ENCODE peak calls at places on chromosomes 5 and 9, in seven cellular contexts. R is H1, T is HCT116, D is K562, V is SK-N-SH, O is GM12878, Y is HepG2. P is an unnamed sample.

GRCh38 chr9:21933865-21934264 is 60.3 kb downstream of the CDKN2A start:
- DNase-seq in R (no peak), T (no peak), D (no peak), V (no peak), O (no peak), Y (no peak), P (no peak)

GRCh38 chr5:116600876-116601275 is 26.3 kb upstream of the SEMA6A start:
- DNase-seq in R (no peak), T (no peak), D (no peak), V (no peak), O (no peak), Y (no peak), P (no peak)

GRCh38 chr5:170503970-170504525 is at the start of gene KCNIP1:
- DNase-seq in R (no peak), T (no peak), D (no peak), V (peak), O (no peak), Y (no peak), P (no peak)

GRCh38 chr5:149046196-149046829 is 16.5 kb downstream of the SH3TC2 start:
- DNase-seq in R (no peak), T (no peak), D (peak), V (no peak), O (no peak), Y (no peak), P (no peak)

GRCh38 chr5:117084052-117084451 is 509.4 kb upstream of the SEMA6A start:
- DNase-seq in R (no peak), T (no peak), D (no peak), V (no peak), O (no peak), Y (no peak), P (no peak)

GRCh38 chr5:62689599-62690368 is 111.2 kb downstream of the LRRC70 start:
- DNase-seq in R (no peak), T (no peak), D (no peak), V (no peak), O (no peak), Y (no peak), P (no peak)

GRCh38 chr9:78860806-78861475 is 564.0 kb downstream of the PSAT1 start:
- DNase-seq in R (no peak), T (no peak), D (no peak), V (no peak), O (no peak), Y (no peak), P (no peak)

GRCh38 chr5:39476466-39477215 is 51.9 kb upstream of the DAB2 start:
- DNase-seq in R (no peak), T (no peak), D (no peak), V (no peak), O (no peak), Y (no peak), P (no peak)

GRCh38 chr9:135531096-135531495 is 9.9 kb downstream of the LCN1 start:
- DNase-seq in R (no peak), T (no peak), D (no peak), V (no peak), O (no peak), Y (no peak), P (no peak)

GRCh38 chr5:27434335-27434734 is 395.9 kb upstream of the CDH9 start:
- DNase-seq in R (no peak), T (no peak), D (no peak), V (no peak), O (no peak), Y (no peak), P (peak)

GRCh38 chr5:27437594-27438200 is 399.3 kb upstream of the CDH9 start:
- DNase-seq in R (no peak), T (no peak), D (no peak), V (no peak), O (no peak), Y (no peak), P (no peak)
- TF ChIP-seq JUND in R (no peak), T (no peak), D (no peak), V (no peak), O (no peak), Y (no peak), P (no peak)

GRCh38 chr5:175870820-175871447 is 444 bp upstream of the CPLX2 start:
- DNase-seq in R (no peak), T (no peak), D (no peak), V (peak), O (no peak), Y (no peak), P (no peak)

GRCh38 chr5:175868348-175868723 is 3.0 kb upstream of the CPLX2 start:
- DNase-seq in R (no peak), T (no peak), D (no peak), V (no peak), O (no peak), Y (no peak), P (peak)

GRCh38 chr5:175868996-175869638 is 2.3 kb upstream of the CPLX2 start:
- DNase-seq in R (no peak), T (no peak), D (no peak), V (no peak), O (no peak), Y (no peak), P (no peak)

GRCh38 chr5:175866377-175866907 is 4.9 kb upstream of the CPLX2 start:
- DNase-seq in R (no peak), T (no peak), D (no peak), V (no peak), O (no peak), Y (peak), P (no peak)

DNA sequence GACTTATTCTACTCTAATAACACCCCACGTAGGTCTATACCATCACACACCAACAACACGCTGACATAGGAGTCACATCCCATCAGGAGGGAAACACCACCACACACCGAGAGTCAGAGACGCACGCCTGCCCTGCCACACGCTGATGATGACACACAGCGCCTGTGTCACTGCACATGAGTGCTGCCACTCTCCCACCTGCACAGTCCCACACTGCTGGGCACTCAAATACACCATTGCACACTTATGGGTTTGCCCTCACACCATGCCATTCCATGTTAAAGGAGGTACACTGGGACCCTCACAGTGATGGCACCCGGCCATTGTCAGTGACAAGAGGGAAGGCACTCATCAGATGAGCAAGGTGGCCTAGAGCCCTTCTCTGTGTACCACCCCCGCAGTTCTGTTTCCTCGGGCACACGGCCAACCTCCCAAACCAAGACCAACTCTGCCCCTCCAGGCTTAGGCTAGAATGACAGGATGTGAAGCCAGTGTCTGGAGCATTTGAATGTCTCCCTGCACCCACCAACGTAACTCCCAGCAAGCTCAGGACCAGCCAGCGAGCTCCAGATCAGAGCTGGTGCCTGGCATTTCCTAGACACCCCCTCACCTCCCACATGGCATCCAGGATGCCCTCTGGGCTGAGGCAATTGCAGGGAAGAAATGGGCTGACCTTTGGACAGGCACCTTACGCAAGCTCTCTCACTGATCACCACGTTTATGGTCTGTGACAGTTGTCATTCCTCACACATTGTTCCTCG is 3.6 kb upstream of the CPLX2 start:
- DNase-seq in R (no peak), T (peak), D (peak), V (peak), O (no peak), Y (peak), P (peak)
- TF ChIP-seq JUND in R (no peak), T (no peak), D (no peak), V (no peak), O (no peak), Y (no peak), P (no peak)

GRCh38 chr9:95089916-95090791 is 227.4 kb downstream of the FANCC start:
- DNase-seq in R (no peak), T (no peak), D (peak), V (peak), O (no peak), Y (no peak), P (peak)

GRCh38 chr9:95086564-95086955 is 230.9 kb downstream of the FANCC start:
- DNase-seq in R (no peak), T (no peak), D (no peak), V (no peak), O (no peak), Y (no peak), P (no peak)

GRCh38 chr9:95087659-95088242 is 229.8 kb downstream of the FANCC start:
- DNase-seq in R (no peak), T (no peak), D (peak), V (no peak), O (no peak), Y (no peak), P (no peak)

GRCh38 chr9:95089257-95089873 is 228.1 kb downstream of the FANCC start:
- DNase-seq in R (no peak), T (no peak), D (no peak), V (no peak), O (no peak), Y (no peak), P (no peak)

DNA sequence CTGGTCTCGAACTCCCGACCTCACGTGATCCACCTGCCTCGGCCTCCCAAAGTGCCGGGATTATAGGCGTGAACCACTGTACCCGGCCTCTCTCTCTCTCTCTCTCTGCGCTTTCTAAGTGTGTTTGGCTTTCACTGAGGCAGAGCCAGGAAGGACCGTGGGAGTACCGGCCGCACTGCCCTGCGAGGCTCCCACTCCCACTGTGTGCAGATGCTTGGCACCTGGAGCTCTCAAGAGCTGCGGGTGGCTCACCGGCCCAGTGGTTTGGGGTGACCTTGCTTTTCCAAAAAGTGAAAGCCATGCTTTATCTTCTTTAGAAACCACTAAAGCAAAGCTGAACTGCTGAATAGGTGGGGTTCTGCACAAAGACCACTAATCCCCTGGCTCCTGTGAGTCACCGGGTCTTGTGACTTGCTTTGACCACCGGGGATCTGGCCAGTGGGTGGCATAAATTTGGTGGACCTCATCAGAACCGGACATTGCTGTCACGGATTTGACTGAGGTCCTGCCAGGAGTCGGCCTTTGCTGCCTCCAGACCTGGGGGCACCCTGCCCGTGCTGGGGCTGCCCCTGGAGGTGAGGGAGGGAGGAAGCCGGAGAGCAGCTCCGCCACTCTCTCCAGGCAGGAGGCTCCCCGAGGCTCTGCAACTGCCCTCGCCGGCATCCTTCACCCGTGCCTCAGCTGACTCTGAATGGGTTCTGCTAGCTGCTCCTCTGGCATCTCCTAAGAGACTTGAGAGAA is 228.9 kb downstream of the FANCC start:
- DNase-seq in R (no peak), T (no peak), D (no peak), V (no peak), O (no peak), Y (no peak), P (no peak)
- TF ChIP-seq JUND in R (no peak), T (no peak), D (no peak), V (no peak), O (no peak), Y (no peak), P (no peak)

DNA sequence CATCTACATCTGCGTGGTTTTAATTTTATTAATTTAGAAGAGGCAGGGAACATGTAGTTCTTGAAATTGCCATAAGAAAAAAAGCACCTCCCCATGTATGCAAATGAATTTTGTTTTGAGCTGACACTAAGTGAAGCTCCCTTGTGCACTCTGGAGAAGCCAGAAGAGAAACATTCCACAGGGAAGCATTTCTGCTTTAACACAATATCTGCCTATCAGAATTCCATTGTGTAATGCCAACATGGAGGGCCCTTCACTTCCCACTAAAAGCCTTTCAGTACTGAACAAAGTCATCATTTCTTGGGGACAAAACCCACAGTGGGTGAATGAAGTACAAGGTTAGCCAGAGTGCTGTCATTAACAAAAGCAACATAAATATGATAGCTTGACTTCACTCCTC is 59.7 kb downstream of the PRELID2 start:
- DNase-seq in R (no peak), T (no peak), D (no peak), V (no peak), O (no peak), Y (peak), P (no peak)
- TF ChIP-seq JUND in R (no peak), T (no peak), D (no peak), V (no peak), O (no peak), Y (no peak), P (no peak)

GRCh38 chr5:168226012-168226411 is 65.4 kb upstream of the WWC1 start:
- DNase-seq in R (no peak), T (no peak), D (no peak), V (no peak), O (no peak), Y (no peak), P (no peak)

GRCh38 chr5:168228668-168229067 is 62.8 kb upstream of the WWC1 start:
- DNase-seq in R (no peak), T (no peak), D (no peak), V (no peak), O (no peak), Y (no peak), P (no peak)

GRCh38 chr5:168227001-168227400 is 64.4 kb upstream of the WWC1 start:
- DNase-seq in R (no peak), T (no peak), D (no peak), V (no peak), O (no peak), Y (no peak), P (no peak)

GRCh38 chr5:168224110-168224509 is 67.3 kb upstream of the WWC1 start:
- DNase-seq in R (no peak), T (no peak), D (no peak), V (no peak), O (no peak), Y (no peak), P (no peak)

GRCh38 chr5:168227973-168228615 is 63.4 kb upstream of the WWC1 start:
- DNase-seq in R (no peak), T (no peak), D (no peak), V (no peak), O (peak), Y (no peak), P (no peak)
- TF ChIP-seq JUND in R (no peak), T (no peak), D (no peak), V (no peak), O (no peak), Y (no peak), P (no peak)

GRCh38 chr9:112764837-112765236 is 14.3 kb downstream of the SNX30 start:
- DNase-seq in R (no peak), T (no peak), D (peak), V (no peak), O (no peak), Y (peak), P (peak)

GRCh38 chr9:112762726-112763518 is 12.4 kb downstream of the SNX30 start:
- DNase-seq in R (no peak), T (no peak), D (no peak), V (no peak), O (no peak), Y (no peak), P (no peak)

GRCh38 chr9:112764344-112764743 is 13.8 kb downstream of the SNX30 start:
- DNase-seq in R (no peak), T (no peak), D (peak), V (no peak), O (no peak), Y (peak), P (no peak)

GRCh38 chr9:112760821-112761220 is 10.3 kb downstream of the SNX30 start:
- DNase-seq in R (no peak), T (no peak), D (no peak), V (no peak), O (no peak), Y (no peak), P (no peak)

DNA sequence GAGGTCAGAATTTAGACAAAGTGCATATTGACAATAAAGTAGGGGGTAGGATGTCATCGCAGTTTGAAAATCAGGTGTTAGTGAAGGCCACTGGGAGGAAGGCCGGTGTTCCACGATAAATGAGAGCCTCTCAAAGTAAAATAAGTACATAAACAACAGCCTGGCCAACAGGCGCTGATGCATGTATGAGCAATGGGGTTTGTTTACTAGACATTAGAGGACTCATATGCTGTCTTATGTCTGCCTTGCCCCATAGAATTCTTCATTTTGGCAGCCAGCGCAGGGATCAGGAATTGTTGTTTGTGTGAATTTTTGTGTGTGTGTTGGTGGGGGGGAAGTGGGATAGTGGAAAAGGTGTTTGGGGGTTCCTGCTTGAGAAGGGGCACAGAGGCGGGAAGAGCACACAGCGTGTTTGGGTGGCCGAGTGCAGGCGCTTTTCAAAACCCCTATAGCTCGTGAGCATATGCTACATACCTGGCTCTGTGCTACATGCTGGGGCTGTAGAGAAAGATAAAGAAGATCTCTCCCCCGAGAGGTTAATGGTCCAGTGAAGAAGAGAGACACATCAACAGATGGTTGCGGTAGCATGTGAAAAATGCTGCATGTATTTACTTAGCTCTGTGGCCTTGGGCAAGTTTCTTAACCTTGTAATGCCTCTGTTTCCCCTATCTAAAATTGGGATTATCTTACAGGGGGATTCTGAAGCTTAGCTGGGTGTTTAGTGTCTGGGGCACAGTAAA is 11.5 kb downstream of the SNX30 start:
- DNase-seq in R (no peak), T (no peak), D (no peak), V (no peak), O (no peak), Y (no peak), P (no peak)
- TF ChIP-seq JUND in R (no peak), T (no peak), D (no peak), V (no peak), O (no peak), Y (no peak), P (no peak)

GRCh38 chr9:104899759-104900247 is 28.2 kb downstream of the ABCA1 start:
- DNase-seq in R (no peak), T (no peak), D (no peak), V (no peak), O (no peak), Y (peak), P (no peak)

GRCh38 chr9:104890433-104890770 is 37.6 kb downstream of the ABCA1 start:
- DNase-seq in R (no peak), T (no peak), D (no peak), V (no peak), O (no peak), Y (peak), P (no peak)

GRCh38 chr9:104900324-104900723 is 27.6 kb downstream of the ABCA1 start:
- DNase-seq in R (no peak), T (no peak), D (no peak), V (no peak), O (no peak), Y (no peak), P (no peak)

GRCh38 chr9:104896131-104896530 is 31.8 kb downstream of the ABCA1 start:
- DNase-seq in R (no peak), T (no peak), D (no peak), V (no peak), O (no peak), Y (no peak), P (no peak)

GRCh38 chr9:104895572-104895971 is 32.4 kb downstream of the ABCA1 start:
- DNase-seq in R (no peak), T (no peak), D (no peak), V (no peak), O (no peak), Y (no peak), P (no peak)
- TF ChIP-seq JUND in R (no peak), T (no peak), D (no peak), V (no peak), O (no peak), Y (no peak), P (no peak)

GRCh38 chr5:71892641-71893340 is 173.7 kb downstream of the CARTPT start:
- DNase-seq in R (no peak), T (no peak), D (no peak), V (no peak), O (no peak), Y (no peak), P (no peak)

GRCh38 chr5:71893451-71893850 is 174.4 kb downstream of the CARTPT start:
- DNase-seq in R (no peak), T (no peak), D (no peak), V (no peak), O (no peak), Y (no peak), P (no peak)

GRCh38 chr5:71891856-71892255 is 172.8 kb downstream of the CARTPT start:
- DNase-seq in R (peak), T (no peak), D (no peak), V (no peak), O (no peak), Y (no peak), P (peak)

GRCh38 chr5:71895546-71895945 is 176.5 kb downstream of the CARTPT start:
- DNase-seq in R (no peak), T (no peak), D (no peak), V (no peak), O (no peak), Y (no peak), P (no peak)

GRCh38 chr5:71894091-71894490 is 175.0 kb downstream of the CARTPT start:
- DNase-seq in R (no peak), T (no peak), D (no peak), V (no peak), O (no peak), Y (no peak), P (no peak)
- TF ChIP-seq JUND in R (no peak), T (no peak), D (no peak), V (no peak), O (no peak), Y (no peak), P (no peak)

GRCh38 chr5:154475613-154476342 is 2.2 kb downstream of the HAND1 start:
- DNase-seq in R (no peak), T (no peak), D (no peak), V (no peak), O (no peak), Y (no peak), P (no peak)
- TF ChIP-seq JUND in R (no peak), T (no peak), D (no peak), V (no peak), O (no peak), Y (no peak), P (no peak)

P was measured in T47D.